ENCODE peak calls at places on chromosome 21, in five cellular contexts. Y is H1, N is K562, S is GM12891, V is GM12878. Q is an unnamed sample.

GRCh38 chr21:38979271-38980196 is 173.8 kb downstream of the ETS2 start:
- DNase-seq in N (no peak), V (no peak), Y (peak; percentile 62), S (no peak), Q (no peak)

GRCh38 chr21:41506526-41507520 is 1.1 kb downstream of the TMPRSS2 start:
- DNase-seq in V (no peak), Y (no peak), N (no peak), S (no peak), Q (no peak)

GRCh38 chr21:35309316-35309715 is 260.2 kb upstream of the RUNX1 start:
- DNase-seq in Y (no peak), S (no peak), N (no peak), V (no peak), Q (no peak)

GRCh38 chr21:38875694-38876492 is 70.2 kb downstream of the ETS2 start:
- DNase-seq in Y (no peak), S (no peak), V (no peak), N (no peak), Q (no peak)

GRCh38 chr21:38712076-38712475 is 93.7 kb upstream of the ETS2 start:
- DNase-seq in Y (peak; percentile 43), V (no peak), N (peak; percentile 51), S (no peak), Q (no peak)

GRCh38 chr21:17732306-17732705 is 86.8 kb downstream of the C21orf91 start:
- DNase-seq in S (no peak), Y (no peak), N (no peak), V (no peak), Q (no peak)

GRCh38 chr21:34916446-34916845 is 132.7 kb downstream of the RUNX1 start:
- DNase-seq in S (no peak), N (no peak), Y (no peak), V (no peak), Q (no peak)

GRCh38 chr21:28124541-28124940 is 868.1 kb downstream of the LTN1 start:
- DNase-seq in V (no peak), N (no peak), Y (no peak), S (no peak), Q (no peak)

GRCh38 chr21:33940164-33940563 is 24.6 kb upstream of the ATP5PO start:
- DNase-seq in N (no peak), Y (no peak), V (no peak), S (no peak), Q (no peak)

GRCh38 chr21:34080693-34081092 is 7.3 kb downstream of the MRPS6 start:
- DNase-seq in V (no peak), N (no peak), S (no peak), Y (no peak), Q (no peak)

GRCh38 chr21:16088121-16088520 is 358.3 kb downstream of the USP25 start:
- DNase-seq in V (no peak), Y (no peak), S (no peak), N (no peak), Q (no peak)

GRCh38 chr21:41957991-41958766 is 4.4 kb upstream of the C2CD2 start:
- DNase-seq in S (no peak), V (no peak), N (peak; percentile 89), Y (no peak), Q (no peak)

GRCh38 chr21:34534522-34534921 is 22.5 kb upstream of the KCNE1 start:
- DNase-seq in N (no peak), V (no peak), Y (no peak), S (no peak), Q (no peak)

GRCh38 chr21:16979574-16979973 is 533.3 kb upstream of the CXADR start:
- DNase-seq in Y (no peak), S (no peak), N (no peak), V (no peak), Q (no peak)

GRCh38 chr21:31142600-31142999 is 104.3 kb upstream of the KRTAP19-8 start:
- DNase-seq in V (no peak), S (no peak), Y (no peak), N (no peak), Q (no peak)

GRCh38 chr21:18023099-18023498 is 203.9 kb upstream of the C21orf91 start:
- DNase-seq in N (no peak), V (no peak), S (no peak), Y (no peak), Q (no peak)

GRCh38 chr21:36692125-36692843 is 6.6 kb upstream of the SIM2 start:
- DNase-seq in Y (no peak), N (no peak), V (no peak), S (no peak), Q (no peak)

GRCh38 chr21:36076878-36077658 is 7.2 kb downstream of the CBR1 start:
- DNase-seq in N (peak; percentile 52), V (no peak), S (no peak), Y (no peak), Q (no peak)

GRCh38 chr21:41425588-41425953 is 468 bp upstream of the MX1 start:
- DNase-seq in V (no peak), S (no peak), N (no peak), Y (no peak), Q (no peak)

GRCh38 chr21:38323721-38324591 is 67.2 kb downstream of the KCNJ15 start:
- DNase-seq in N (no peak), S (no peak), Y (no peak), V (no peak), Q (no peak)

GRCh38 chr21:41369105-41369914 is 7.5 kb downstream of the MX2 start:
- DNase-seq in N (no peak), S (peak; percentile 42), V (peak; percentile 42), Y (no peak), Q (peak; percentile 49)

GRCh38 chr21:42474043-42474831 is 21.8 kb downstream of the RSPH1 start:
- DNase-seq in S (no peak), Y (no peak), N (no peak), V (no peak), Q (no peak)

GRCh38 chr21:42117229-42118048 is 46.3 kb downstream of the UMODL1 start:
- DNase-seq in Y (no peak), N (peak; percentile 79), S (peak; percentile 57), V (peak; percentile 37), Q (peak; percentile 53)

GRCh38 chr21:42973309-42973990 is 912 bp upstream of the PKNOX1 start:
- DNase-seq in Y (no peak), N (peak; percentile 67), V (no peak), S (no peak), Q (no peak)

GRCh38 chr21:31725202-31725840 is 6.6 kb downstream of the SCAF4 start:
- DNase-seq in S (no peak), N (no peak), Y (no peak), V (no peak), Q (no peak)

GRCh38 chr21:19475525-19475924 is 1071.9 kb upstream of the TMPRSS15 start:
- DNase-seq in Y (no peak), N (no peak), V (no peak), S (no peak), Q (no peak)

GRCh38 chr21:15732996-15733329 is 3.2 kb downstream of the USP25 start:
- DNase-seq in Y (no peak), S (no peak), N (no peak), V (no peak), Q (no peak)

GRCh38 chr21:31557421-31557955 is 102.0 kb upstream of the SOD1 start:
- DNase-seq in V (no peak), S (no peak), Y (no peak), N (no peak), Q (no peak)

GRCh38 chr21:45575304-45575992 is 33.2 kb upstream of the SLC19A1 start:
- DNase-seq in V (no peak), Y (no peak), S (no peak), N (no peak), Q (no peak)
- TF ChIP-seq TAF1 in V (no peak), Y (no peak), S (no peak), N (no peak), Q (no peak)

DNA sequence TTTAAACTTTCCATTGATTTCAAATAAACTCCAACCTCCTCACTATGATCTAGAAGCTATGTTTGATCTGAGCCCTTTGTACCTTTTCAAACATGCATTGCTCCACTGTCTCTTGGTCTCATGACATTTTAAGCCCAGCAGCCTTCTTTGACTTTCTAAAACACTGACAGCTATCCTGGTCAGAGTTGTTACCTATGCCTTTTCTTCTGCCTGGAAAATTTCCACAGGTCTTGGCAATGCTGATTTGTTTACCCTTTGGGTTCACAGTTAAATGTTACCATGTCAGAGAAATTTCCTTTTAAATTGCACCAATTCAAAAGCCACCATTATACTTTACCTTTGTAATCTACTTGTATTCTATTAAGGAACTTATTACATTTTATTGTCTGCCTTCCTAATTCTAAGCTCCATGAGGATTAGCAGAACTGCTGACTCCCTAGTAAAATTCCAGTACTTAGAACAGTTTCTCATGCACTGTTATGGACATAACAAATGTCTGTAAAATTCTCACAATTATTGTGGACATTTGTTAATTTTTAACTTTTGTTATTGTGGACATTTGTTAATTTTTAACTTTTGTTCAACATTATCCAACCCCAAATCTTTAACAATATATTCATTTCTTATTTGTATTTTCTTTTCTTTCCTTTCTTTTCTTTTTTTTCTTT is 1064.4 kb downstream of the NCAM2 start:
- DNase-seq in S (no peak), N (no peak), V (no peak), Y (no peak), Q (no peak)
- TF ChIP-seq POLR2A in S (no peak), N (no peak), V (no peak), Y (no peak), Q (no peak)

GRCh38 chr21:25582888-25583287 is 24.4 kb downstream of the MRPL39 start:
- DNase-seq in S (no peak), Y (no peak), V (no peak), N (no peak), Q (no peak)
- TF ChIP-seq TAF1 in S (no peak), Y (no peak), V (no peak), N (no peak), Q (no peak)

DNA sequence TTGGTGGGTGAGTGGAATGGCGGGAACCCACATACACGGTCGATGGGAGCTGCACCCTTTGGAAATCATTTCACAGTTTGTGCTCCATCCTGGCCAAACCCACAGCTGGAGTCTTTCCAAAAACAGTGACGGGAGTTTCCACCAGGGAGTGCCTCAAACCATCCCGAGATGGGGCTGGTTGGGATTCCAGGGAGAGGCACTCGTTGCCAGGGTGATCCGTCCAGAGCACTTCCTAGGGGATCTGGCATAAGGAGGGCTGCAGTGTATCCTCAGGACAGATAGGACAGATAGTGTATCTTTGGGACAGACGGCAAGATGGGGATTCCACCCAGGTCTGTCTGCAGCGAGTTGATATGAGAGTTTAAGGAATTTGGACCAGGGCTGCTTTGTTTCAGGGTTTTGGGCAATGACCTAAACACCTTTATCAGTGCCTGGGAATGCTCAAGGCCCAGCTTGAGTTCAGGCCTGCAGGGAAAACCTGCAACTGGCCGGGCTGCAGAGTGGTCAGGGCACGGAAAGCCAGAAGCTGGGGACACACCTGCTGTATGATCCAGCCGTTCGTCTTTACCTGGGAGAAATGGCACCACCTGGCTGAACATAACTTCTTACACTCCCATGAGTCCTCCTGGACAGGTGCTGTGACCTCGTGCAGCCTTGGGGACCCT is 3.4 kb upstream of the POFUT2 start:
- DNase-seq in Y (no peak), S (no peak), V (no peak), N (no peak), Q (no peak)
- TF ChIP-seq POLR2A in Y (no peak), S (no peak), V (no peak), N (no peak), Q (no peak)

Q was measured in GM12892.